ENCODE peak calls at places on chromosomes 11 and 22, in eight cellular contexts. I is astrocyte of the cerebellum, E is epithelial cell of proximal tubule, D is DMS153, C is islet precursor cell, N is dorsolateral prefrontal cortex, R is HEK293T, G is T follicular helper cell. S is an unnamed sample.

GRCh38 chr11:67240575-67241389 is 25.5 kb upstream of the GRK2 start:
- DNase-seq in C (peak), E (no peak), D (no peak), I (peak), R (no peak), G (peak), N (no peak), S (peak)

GRCh38 chr22:40509401-40510134 is 127.0 kb downstream of the MRTFA start:
- DNase-seq in C (no peak), E (peak), I (peak), G (no peak), R (no peak), N (no peak), D (no peak), S (peak)

GRCh38 chr11:114058026-114058706 is 1.3 kb upstream of the ZBTB16 start:
- DNase-seq in D (no peak), C (peak), I (no peak), R (no peak), N (no peak), E (no peak), G (no peak), S (no peak)

GRCh38 chr11:60836866-60837510 is 4.9 kb upstream of the CCDC86 start:
- DNase-seq in I (no peak), D (no peak), C (no peak), E (no peak), G (no peak), N (no peak), R (no peak), S (no peak)

GRCh38 chr22:44147821-44148574 is 32.7 kb upstream of the PARVG start:
- DNase-seq in E (no peak), G (no peak), R (no peak), N (no peak), C (peak), I (peak), D (no peak), S (peak)

GRCh38 chr22:32325416-32325801 is 32.3 kb upstream of the RFPL3 start:
- DNase-seq in G (no peak), R (no peak), C (no peak), I (no peak), D (no peak), E (no peak), N (no peak), S (no peak)

GRCh38 chr22:32020117-32020516 is 22.9 kb upstream of the SLC5A1 start:
- DNase-seq in N (no peak), I (peak), E (peak), R (no peak), C (no peak), D (no peak), G (no peak), S (no peak)

GRCh38 chr11:12099132-12099873 is 11.1 kb upstream of the MICAL2 start:
- DNase-seq in G (no peak), E (no peak), R (no peak), I (no peak), C (no peak), D (no peak), N (no peak), S (no peak)

GRCh38 chr11:73493838-73494598 is 103.9 kb downstream of the FAM168A start:
- DNase-seq in D (no peak), R (no peak), I (peak), N (no peak), E (peak), G (no peak), C (peak), S (peak)

GRCh38 chr22:46007003-46007847 is 30.3 kb upstream of the WNT7B start:
- DNase-seq in I (no peak), D (peak), R (no peak), E (peak), N (no peak), C (peak), G (no peak), S (peak)

GRCh38 chr11:58301576-58301975 is 33.5 kb upstream of the OR10W1 start:
- DNase-seq in C (no peak), R (no peak), D (no peak), I (no peak), N (no peak), G (no peak), E (no peak), S (peak)

GRCh38 chr22:38724926-38725571 is 19.3 kb downstream of the GTPBP1 start:
- DNase-seq in C (no peak), E (no peak), N (peak), I (no peak), D (no peak), G (peak), R (peak), S (no peak)

GRCh38 chr11:2143652-2144548 is 4.7 kb upstream of the IGF2 start:
- DNase-seq in D (no peak), I (no peak), E (no peak), R (no peak), G (no peak), N (no peak), C (no peak), S (no peak)

GRCh38 chr22:20316217-20316843 is 3.5 kb downstream of the DGCR6L start:
- DNase-seq in R (no peak), C (peak), N (no peak), E (no peak), G (no peak), D (no peak), I (no peak), S (no peak)

GRCh38 chr11:73177380-73178091 is 35.4 kb upstream of the FCHSD2 start:
- DNase-seq in D (no peak), I (no peak), N (peak), E (no peak), G (no peak), R (no peak), C (no peak), S (no peak)

GRCh38 chr22:36365020-36365411 is 22.8 kb downstream of the MYH9 start:
- DNase-seq in N (no peak), I (peak), G (peak), C (peak), R (no peak), D (no peak), E (no peak), S (peak)

GRCh38 chr11:3121416-3121815 is 43.7 kb downstream of the OSBPL5 start:
- DNase-seq in C (peak), N (no peak), E (no peak), I (no peak), R (no peak), D (no peak), G (no peak), S (no peak)

GRCh38 chr11:103673773-103674172 is 362.7 kb upstream of the DDI1 start:
- DNase-seq in C (no peak), N (no peak), D (no peak), R (no peak), I (no peak), E (no peak), G (no peak), S (no peak)

S was measured in GM04504.